ENCODE peak calls at places on chromosome X, in seven cellular contexts. One of them, this sample, is unnamed.

GRCh38 chrX:22538581-22538980 is 265.9 kb downstream of the CBLL2 start:
- DNase-seq in GM04504: no peak
- DNase-seq in stimulated activated CD8-positive, alpha-beta memory T cell treated with anti-CD3 and anti-CD28 coated beads, Interleukin-4, amount 100 ng/mL, for 1 hour: no peak
- DNase-seq in NCI-H1694 treated with DMSO at 0.1 percent for 48 hours: no peak
- DNase-seq in skeletal muscle cell: no peak
- DNase-seq in iris pigment epithelial cell: peak; percentile 27
- DNase-seq in dorsolateral prefrontal cortex: no peak
- DNase-seq in this sample: no peak

GRCh38 chrX:119190736-119191282 is 45.3 kb upstream of the PGRMC1 start:
- DNase-seq in GM04504: no peak
- DNase-seq in stimulated activated CD8-positive, alpha-beta memory T cell treated with anti-CD3 and anti-CD28 coated beads, Interleukin-4, amount 100 ng/mL, for 1 hour: no peak
- DNase-seq in NCI-H1694 treated with DMSO at 0.1 percent for 48 hours: no peak
- DNase-seq in skeletal muscle cell: peak; percentile 51
- DNase-seq in iris pigment epithelial cell: peak; percentile 11
- DNase-seq in dorsolateral prefrontal cortex: no peak
- DNase-seq in this sample: no peak

GRCh38 chrX:154048398-154048797 is 28.7 kb upstream of the IRAK1 start:
- DNase-seq in GM04504: no peak
- DNase-seq in stimulated activated CD8-positive, alpha-beta memory T cell treated with anti-CD3 and anti-CD28 coated beads, Interleukin-4, amount 100 ng/mL, for 1 hour: no peak
- DNase-seq in NCI-H1694 treated with DMSO at 0.1 percent for 48 hours: no peak
- DNase-seq in skeletal muscle cell: no peak
- DNase-seq in iris pigment epithelial cell: no peak
- DNase-seq in dorsolateral prefrontal cortex: no peak
- DNase-seq in this sample: no peak

GRCh38 chrX:105495376-105495775 is 274.9 kb upstream of the TEX13A start:
- DNase-seq in GM04504: no peak
- DNase-seq in stimulated activated CD8-positive, alpha-beta memory T cell treated with anti-CD3 and anti-CD28 coated beads, Interleukin-4, amount 100 ng/mL, for 1 hour: no peak
- DNase-seq in NCI-H1694 treated with DMSO at 0.1 percent for 48 hours: no peak
- DNase-seq in skeletal muscle cell: no peak
- DNase-seq in iris pigment epithelial cell: peak; percentile 33
- DNase-seq in dorsolateral prefrontal cortex: no peak
- DNase-seq in this sample: no peak

GRCh38 chrX:134171661-134172587 is 65.1 kb upstream of the CCDC160 start:
- DNase-seq in GM04504: no peak
- DNase-seq in stimulated activated CD8-positive, alpha-beta memory T cell treated with anti-CD3 and anti-CD28 coated beads, Interleukin-4, amount 100 ng/mL, for 1 hour: no peak
- DNase-seq in NCI-H1694 treated with DMSO at 0.1 percent for 48 hours: no peak
- DNase-seq in skeletal muscle cell: no peak
- DNase-seq in iris pigment epithelial cell: peak; percentile 9
- DNase-seq in dorsolateral prefrontal cortex: no peak
- DNase-seq in this sample: no peak

GRCh38 chrX:10008483-10009056 is 41.4 kb downstream of the CLDN34 start:
- DNase-seq in GM04504: no peak
- DNase-seq in stimulated activated CD8-positive, alpha-beta memory T cell treated with anti-CD3 and anti-CD28 coated beads, Interleukin-4, amount 100 ng/mL, for 1 hour: no peak
- DNase-seq in NCI-H1694 treated with DMSO at 0.1 percent for 48 hours: no peak
- DNase-seq in skeletal muscle cell: no peak
- DNase-seq in iris pigment epithelial cell: peak; percentile 68
- DNase-seq in dorsolateral prefrontal cortex: no peak
- DNase-seq in this sample: no peak

GRCh38 chrX:110286126-110286525 is 31.8 kb downstream of the AMMECR1 start:
- DNase-seq in GM04504: peak; percentile 60
- DNase-seq in stimulated activated CD8-positive, alpha-beta memory T cell treated with anti-CD3 and anti-CD28 coated beads, Interleukin-4, amount 100 ng/mL, for 1 hour: no peak
- DNase-seq in NCI-H1694 treated with DMSO at 0.1 percent for 48 hours: no peak
- DNase-seq in skeletal muscle cell: peak; percentile 69
- DNase-seq in iris pigment epithelial cell: peak; percentile 84
- DNase-seq in dorsolateral prefrontal cortex: no peak
- DNase-seq in this sample: no peak

GRCh38 chrX:100710816-100711215 is 21.1 kb downstream of the SYTL4 start:
- DNase-seq in GM04504: no peak
- DNase-seq in stimulated activated CD8-positive, alpha-beta memory T cell treated with anti-CD3 and anti-CD28 coated beads, Interleukin-4, amount 100 ng/mL, for 1 hour: no peak
- DNase-seq in NCI-H1694 treated with DMSO at 0.1 percent for 48 hours: no peak
- DNase-seq in skeletal muscle cell: no peak
- DNase-seq in iris pigment epithelial cell: no peak
- DNase-seq in dorsolateral prefrontal cortex: no peak
- DNase-seq in this sample: no peak

GRCh38 chrX:54357414-54358377 is at the start of gene WNK3:
- DNase-seq in GM04504: no peak
- DNase-seq in stimulated activated CD8-positive, alpha-beta memory T cell treated with anti-CD3 and anti-CD28 coated beads, Interleukin-4, amount 100 ng/mL, for 1 hour: no peak
- DNase-seq in NCI-H1694 treated with DMSO at 0.1 percent for 48 hours: peak; percentile 70
- DNase-seq in skeletal muscle cell: peak; percentile 56
- DNase-seq in iris pigment epithelial cell: peak; percentile 72
- DNase-seq in dorsolateral prefrontal cortex: peak; percentile 75
- DNase-seq in this sample: peak; percentile 10